ENCODE peak calls at places on chromosomes 13 and 19, in six cellular contexts. U is activated gamma-delta T cell treated with Interleukin-2 at 50 U/mL for 16 hours, N is GM04504, T is kidney epithelial cell, Q is NCI-H748 treated with DMSO at 0.1 percent for 48 hours, J is brain microvascular endothelial cell. D is an unnamed sample.
A peak's percentile ranks its signal among the peaks of the same experiment; 100 is the strongest.

GRCh38 chr13:29676941-29677452 is 81.5 kb upstream of the SLC7A1 start:
- DNase-seq in U (no peak), N (no peak), T (no peak), Q (no peak), J (no peak), D (no peak)

GRCh38 chr13:60268203-60268555 is 104.5 kb upstream of the DIAPH3 start:
- DNase-seq in U (no peak), N (no peak), T (no peak), Q (no peak), J (no peak), D (no peak)

GRCh38 chr19:7083076-7083956 is 13.8 kb downstream of the ZNF557 start:
- DNase-seq in U (no peak), N (no peak), T (no peak), Q (no peak), J (peak; percentile 5), D (no peak)

GRCh38 chr13:35881360-35881759 is 249.8 kb downstream of the DCLK1 start:
- DNase-seq in U (no peak), N (no peak), T (no peak), Q (no peak), J (no peak), D (no peak)

GRCh38 chr19:15265849-15266248 is 33.6 kb upstream of the EPHX3 start:
- DNase-seq in U (no peak), N (peak; percentile 92), T (peak; percentile 43), Q (no peak), J (peak; percentile 86), D (peak; percentile 92)

GRCh38 chr19:39140195-39140516 is 14.6 kb downstream of the PAK4 start:
- DNase-seq in U (no peak), N (no peak), T (no peak), Q (no peak), J (no peak), D (peak; percentile 0)

GRCh38 chr13:20411638-20412342 is 113.9 kb downstream of the CRYL1 start:
- DNase-seq in U (peak; percentile 22), N (no peak), T (no peak), Q (no peak), J (no peak), D (no peak)

GRCh38 chr19:53883231-53883661 is 1.2 kb downstream of the PRKCG start:
- DNase-seq in U (peak; percentile 49), N (no peak), T (no peak), Q (no peak), J (no peak), D (no peak)

GRCh38 chr13:113969973-113970611 is 3.8 kb downstream of the C13orf46 start:
- DNase-seq in U (no peak), N (no peak), T (no peak), Q (no peak), J (no peak), D (peak; percentile 65)

GRCh38 chr19:49896863-49897621 is at the start of gene IL4I1:
- DNase-seq in U (peak; percentile 58), N (no peak), T (peak; percentile 53), Q (no peak), J (no peak), D (no peak)

GRCh38 chr19:43784251-43784980 is 3.6 kb upstream of the KCNN4 start:
- DNase-seq in U (peak; percentile 52), N (peak; percentile 68), T (peak; percentile 76), Q (no peak), J (peak; percentile 72), D (no peak)

GRCh38 chr13:25906211-25906661 is 145.6 kb downstream of the SHISA2 start:
- DNase-seq in U (no peak), N (no peak), T (no peak), Q (no peak), J (no peak), D (no peak)

GRCh38 chr13:29402168-29402621 is 193.3 kb downstream of the SLC7A1 start:
- DNase-seq in U (no peak), N (no peak), T (peak; percentile 28), Q (no peak), J (peak; percentile 14), D (no peak)

GRCh38 chr13:104984296-104984818 is 1551.1 kb downstream of the EFNB2 start:
- DNase-seq in U (peak; percentile 9), N (no peak), T (peak; percentile 26), Q (no peak), J (peak; percentile 81), D (peak; percentile 50)

GRCh38 chr19:58085348-58085875 is 12.6 kb downstream of the ZSCAN18 start:
- DNase-seq in U (no peak), N (no peak), T (no peak), Q (no peak), J (no peak), D (no peak)

GRCh38 chr19:54208784-54209057 is 8.1 kb downstream of the RPS9 start:
- DNase-seq in U (no peak), N (no peak), T (no peak), Q (no peak), J (no peak), D (no peak)

GRCh38 chr19:15156391-15156790 is 44.4 kb downstream of the NOTCH3 start:
- DNase-seq in U (no peak), N (no peak), T (no peak), Q (no peak), J (no peak), D (no peak)

GRCh38 chr19:50968709-50969412 is 530 bp downstream of the KLK6 start:
- DNase-seq in U (no peak), N (no peak), T (no peak), Q (no peak), J (no peak), D (no peak)

GRCh38 chr19:1496714-1497577 is 6.0 kb downstream of the REEP6 start:
- DNase-seq in U (no peak), N (no peak), T (no peak), Q (no peak), J (no peak), D (peak; percentile 60)

GRCh38 chr19:7565332-7565731 is 29.8 kb downstream of the PNPLA6 start:
- DNase-seq in U (no peak), N (no peak), T (no peak), Q (no peak), J (no peak), D (no peak)

GRCh38 chr13:59416561-59416960 is 747.2 kb downstream of the DIAPH3 start:
- DNase-seq in U (no peak), N (no peak), T (no peak), Q (no peak), J (no peak), D (no peak)

GRCh38 chr13:63198076-63198475 is 1782.4 kb upstream of the PCDH20 start:
- DNase-seq in U (no peak), N (no peak), T (no peak), Q (peak; percentile 72), J (no peak), D (no peak)